ENCODE peak calls at places on chromosome 4, in eight cellular contexts. One of them, this sample, is unnamed.

GRCh38 chr4:146458594-146458993 is 63.1 kb downstream of the SLC10A7 start:
- DNase-seq in CD8-positive, alpha-beta T cell: no peak
- DNase-seq in neural crest cell: no peak
- DNase-seq in HFF-Myc: no peak
- DNase-seq in lower leg skin: no peak
- DNase-seq in MM.1S: peak; percentile 44
- DNase-seq in pancreas: no peak
- DNase-seq in ascending aorta: no peak
- DNase-seq in this sample: no peak

GRCh38 chr4:147509386-147509785 is 28.5 kb downstream of the EDNRA start:
- DNase-seq in CD8-positive, alpha-beta T cell: no peak
- DNase-seq in neural crest cell: no peak
- DNase-seq in HFF-Myc: no peak
- DNase-seq in lower leg skin: no peak
- DNase-seq in MM.1S: no peak
- DNase-seq in pancreas: no peak
- DNase-seq in ascending aorta: no peak
- DNase-seq in this sample: no peak

GRCh38 chr4:3348621-3349020 is 55.8 kb downstream of the RGS12 start:
- DNase-seq in CD8-positive, alpha-beta T cell: no peak
- DNase-seq in neural crest cell: no peak
- DNase-seq in HFF-Myc: no peak
- DNase-seq in lower leg skin: no peak
- DNase-seq in MM.1S: no peak
- DNase-seq in pancreas: no peak
- DNase-seq in ascending aorta: no peak
- DNase-seq in this sample: no peak

GRCh38 chr4:107721436-107722090 is 1.5 kb upstream of the PAPSS1 start:
- DNase-seq in CD8-positive, alpha-beta T cell: peak; percentile 40
- DNase-seq in neural crest cell: no peak
- DNase-seq in HFF-Myc: no peak
- DNase-seq in lower leg skin: no peak
- DNase-seq in MM.1S: peak; percentile 64
- DNase-seq in pancreas: no peak
- DNase-seq in ascending aorta: no peak
- DNase-seq in this sample: no peak

GRCh38 chr4:129218355-129218754 is 122.4 kb downstream of the C4orf33 start:
- DNase-seq in CD8-positive, alpha-beta T cell: no peak
- DNase-seq in neural crest cell: no peak
- DNase-seq in HFF-Myc: no peak
- DNase-seq in lower leg skin: no peak
- DNase-seq in MM.1S: no peak
- DNase-seq in pancreas: no peak
- DNase-seq in ascending aorta: no peak
- DNase-seq in this sample: no peak

GRCh38 chr4:147582386-147583077 is 34.7 kb upstream of the TMEM184C start:
- DNase-seq in CD8-positive, alpha-beta T cell: no peak
- DNase-seq in neural crest cell: no peak
- DNase-seq in HFF-Myc: no peak
- DNase-seq in lower leg skin: no peak
- DNase-seq in MM.1S: no peak
- DNase-seq in pancreas: no peak
- DNase-seq in ascending aorta: no peak
- DNase-seq in this sample: no peak

GRCh38 chr4:155974476-155974749 is 20.7 kb upstream of the CTSO start:
- DNase-seq in CD8-positive, alpha-beta T cell: no peak
- DNase-seq in neural crest cell: no peak
- DNase-seq in HFF-Myc: no peak
- DNase-seq in lower leg skin: no peak
- DNase-seq in MM.1S: peak; percentile 79
- DNase-seq in pancreas: no peak
- DNase-seq in ascending aorta: no peak
- DNase-seq in this sample: no peak

GRCh38 chr4:70761276-70761816 is 39.6 kb downstream of the RUFY3 start:
- DNase-seq in CD8-positive, alpha-beta T cell: no peak
- DNase-seq in neural crest cell: no peak
- DNase-seq in HFF-Myc: no peak
- DNase-seq in lower leg skin: no peak
- DNase-seq in MM.1S: no peak
- DNase-seq in pancreas: no peak
- DNase-seq in ascending aorta: no peak
- DNase-seq in this sample: peak; percentile 11

GRCh38 chr4:147853706-147854105 is 121.8 kb downstream of the ARHGAP10 start:
- DNase-seq in CD8-positive, alpha-beta T cell: no peak
- DNase-seq in neural crest cell: no peak
- DNase-seq in HFF-Myc: peak; percentile 72
- DNase-seq in lower leg skin: no peak
- DNase-seq in MM.1S: no peak
- DNase-seq in pancreas: no peak
- DNase-seq in ascending aorta: no peak
- DNase-seq in this sample: peak; percentile 72

GRCh38 chr4:128596115-128596514 is 213.4 kb upstream of the JADE1 start:
- DNase-seq in CD8-positive, alpha-beta T cell: no peak
- DNase-seq in neural crest cell: no peak
- DNase-seq in HFF-Myc: no peak
- DNase-seq in lower leg skin: no peak
- DNase-seq in MM.1S: no peak
- DNase-seq in pancreas: no peak
- DNase-seq in ascending aorta: no peak
- DNase-seq in this sample: no peak

GRCh38 chr4:5751073-5751917 is 40.3 kb downstream of the EVC start:
- DNase-seq in CD8-positive, alpha-beta T cell: no peak
- DNase-seq in neural crest cell: no peak
- DNase-seq in HFF-Myc: peak; percentile 31
- DNase-seq in lower leg skin: no peak
- DNase-seq in MM.1S: no peak
- DNase-seq in pancreas: no peak
- DNase-seq in ascending aorta: peak; percentile 58
- DNase-seq in this sample: peak; percentile 55

GRCh38 chr4:39754309-39754708 is 56.4 kb downstream of the UBE2K start:
- DNase-seq in CD8-positive, alpha-beta T cell: no peak
- DNase-seq in neural crest cell: no peak
- DNase-seq in HFF-Myc: no peak
- DNase-seq in lower leg skin: no peak
- DNase-seq in MM.1S: no peak
- DNase-seq in pancreas: no peak
- DNase-seq in ascending aorta: no peak
- DNase-seq in this sample: no peak

GRCh38 chr4:71025654-71026053 is 32.2 kb downstream of the DCK start:
- DNase-seq in CD8-positive, alpha-beta T cell: no peak
- DNase-seq in neural crest cell: no peak
- DNase-seq in HFF-Myc: no peak
- DNase-seq in lower leg skin: no peak
- DNase-seq in MM.1S: no peak
- DNase-seq in pancreas: no peak
- DNase-seq in ascending aorta: no peak
- DNase-seq in this sample: no peak

GRCh38 chr4:31106419-31106818 is 386.2 kb downstream of the PCDH7 start:
- DNase-seq in CD8-positive, alpha-beta T cell: no peak
- DNase-seq in neural crest cell: no peak
- DNase-seq in HFF-Myc: no peak
- DNase-seq in lower leg skin: no peak
- DNase-seq in MM.1S: no peak
- DNase-seq in pancreas: no peak
- DNase-seq in ascending aorta: no peak
- DNase-seq in this sample: no peak

GRCh38 chr4:56375458-56375857 is 11.8 kb downstream of the AASDH start:
- DNase-seq in CD8-positive, alpha-beta T cell: no peak
- DNase-seq in neural crest cell: no peak
- DNase-seq in HFF-Myc: no peak
- DNase-seq in lower leg skin: no peak
- DNase-seq in MM.1S: no peak
- DNase-seq in pancreas: no peak
- DNase-seq in ascending aorta: no peak
- DNase-seq in this sample: no peak

GRCh38 chr4:47349323-47349722 is 114.2 kb downstream of the COMMD8 start:
- DNase-seq in CD8-positive, alpha-beta T cell: no peak
- DNase-seq in neural crest cell: no peak
- DNase-seq in HFF-Myc: no peak
- DNase-seq in lower leg skin: no peak
- DNase-seq in MM.1S: no peak
- DNase-seq in pancreas: no peak
- DNase-seq in ascending aorta: no peak
- DNase-seq in this sample: peak; percentile 61

GRCh38 chr4:71713611-71714203 is 70.2 kb downstream of the GC start:
- DNase-seq in CD8-positive, alpha-beta T cell: no peak
- DNase-seq in neural crest cell: no peak
- DNase-seq in HFF-Myc: peak; percentile 15
- DNase-seq in lower leg skin: no peak
- DNase-seq in MM.1S: peak; percentile 52
- DNase-seq in pancreas: no peak
- DNase-seq in ascending aorta: no peak
- DNase-seq in this sample: peak; percentile 60

GRCh38 chr4:183987987-183988392 is 82.9 kb downstream of the STOX2 start:
- DNase-seq in CD8-positive, alpha-beta T cell: no peak
- DNase-seq in neural crest cell: peak; percentile 53
- DNase-seq in HFF-Myc: peak; percentile 31
- DNase-seq in lower leg skin: peak; percentile 71
- DNase-seq in MM.1S: no peak
- DNase-seq in pancreas: no peak
- DNase-seq in ascending aorta: peak; percentile 87
- DNase-seq in this sample: peak; percentile 70

GRCh38 chr4:37758226-37758625 is 68.3 kb upstream of the PGM2 start:
- DNase-seq in CD8-positive, alpha-beta T cell: no peak
- DNase-seq in neural crest cell: no peak
- DNase-seq in HFF-Myc: no peak
- DNase-seq in lower leg skin: peak; percentile 36
- DNase-seq in MM.1S: no peak
- DNase-seq in pancreas: no peak
- DNase-seq in ascending aorta: no peak
- DNase-seq in this sample: peak; percentile 18

GRCh38 chr4:147793973-147794690 is 62.2 kb downstream of the ARHGAP10 start:
- DNase-seq in CD8-positive, alpha-beta T cell: no peak
- DNase-seq in neural crest cell: no peak
- DNase-seq in HFF-Myc: no peak
- DNase-seq in lower leg skin: no peak
- DNase-seq in MM.1S: no peak
- DNase-seq in pancreas: no peak
- DNase-seq in ascending aorta: no peak
- DNase-seq in this sample: no peak

GRCh38 chr4:141020801-141021261 is 112.4 kb downstream of the RNF150 start:
- DNase-seq in CD8-positive, alpha-beta T cell: no peak
- DNase-seq in neural crest cell: no peak
- DNase-seq in HFF-Myc: no peak
- DNase-seq in lower leg skin: no peak
- DNase-seq in MM.1S: no peak
- DNase-seq in pancreas: no peak
- DNase-seq in ascending aorta: no peak
- DNase-seq in this sample: peak; percentile 54

DNA sequence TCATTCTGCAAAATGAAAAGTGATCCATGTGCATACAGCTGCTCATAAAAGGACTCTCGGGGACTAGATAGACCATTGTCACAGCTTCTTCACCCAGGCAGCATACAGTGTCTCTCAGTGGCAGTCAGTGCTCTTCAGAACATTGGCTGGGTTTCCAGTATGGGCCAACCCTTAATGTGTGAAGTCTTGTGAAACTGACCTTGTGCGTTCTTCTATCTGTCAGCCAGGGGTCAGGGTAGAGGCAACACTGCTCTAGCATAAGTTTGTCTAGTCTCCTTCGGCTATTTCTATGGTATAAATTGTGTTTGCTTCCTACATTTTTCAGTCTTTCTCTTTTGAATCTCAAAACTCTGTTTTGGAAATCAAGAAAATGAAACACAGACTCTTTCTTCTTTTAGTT is 37.0 kb upstream of the SMIM31 start:
- DNase-seq in CD8-positive, alpha-beta T cell: no peak
- DNase-seq in neural crest cell: no peak
- DNase-seq in HFF-Myc: no peak
- DNase-seq in lower leg skin: no peak
- DNase-seq in MM.1S: no peak
- DNase-seq in pancreas: no peak
- DNase-seq in ascending aorta: no peak
- DNase-seq in this sample: no peak
- TF ChIP-seq CTCF in CD8-positive, alpha-beta T cell: no peak
- TF ChIP-seq CTCF in neural crest cell: peak; percentile 29
- TF ChIP-seq CTCF in HFF-Myc: no peak
- TF ChIP-seq CTCF in lower leg skin: no peak
- TF ChIP-seq CTCF in MM.1S: peak; percentile 24
- TF ChIP-seq CTCF in pancreas: no peak
- TF ChIP-seq CTCF in ascending aorta: no peak
- TF ChIP-seq CTCF in this sample: no peak

DNA sequence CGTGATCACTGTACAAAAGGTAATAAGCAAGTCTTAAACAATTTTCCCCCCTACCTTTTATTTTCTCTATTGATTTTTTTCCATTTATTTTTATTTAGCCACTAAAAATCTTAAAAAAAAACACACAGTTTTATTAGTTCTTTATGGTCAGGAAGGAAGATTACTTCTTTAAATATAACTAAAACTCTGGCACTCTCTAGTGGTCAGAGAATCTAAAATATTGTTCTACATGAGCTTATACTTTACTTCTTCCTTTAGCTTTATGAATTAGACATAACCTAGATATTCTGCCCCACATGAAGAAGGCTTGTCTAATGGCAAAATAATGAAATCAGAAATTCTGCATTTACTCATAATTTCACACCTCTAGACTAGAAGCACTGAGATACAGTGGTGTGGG is 135.2 kb downstream of the PDE5A start:
- DNase-seq in CD8-positive, alpha-beta T cell: no peak
- DNase-seq in neural crest cell: no peak
- DNase-seq in HFF-Myc: no peak
- DNase-seq in lower leg skin: no peak
- DNase-seq in MM.1S: no peak
- DNase-seq in pancreas: no peak
- DNase-seq in ascending aorta: no peak
- DNase-seq in this sample: peak; percentile 39
- TF ChIP-seq CTCF in CD8-positive, alpha-beta T cell: no peak
- TF ChIP-seq CTCF in neural crest cell: peak; percentile 44
- TF ChIP-seq CTCF in HFF-Myc: no peak
- TF ChIP-seq CTCF in lower leg skin: no peak
- TF ChIP-seq CTCF in MM.1S: no peak
- TF ChIP-seq CTCF in pancreas: no peak
- TF ChIP-seq CTCF in ascending aorta: peak; percentile 15
- TF ChIP-seq CTCF in this sample: peak; percentile 69

GRCh38 chr4:174222266-174222872 is 61.1 kb downstream of the FBXO8 start:
- DNase-seq in CD8-positive, alpha-beta T cell: no peak
- DNase-seq in neural crest cell: no peak
- DNase-seq in HFF-Myc: peak; percentile 27
- DNase-seq in lower leg skin: no peak
- DNase-seq in MM.1S: peak; percentile 27
- DNase-seq in pancreas: no peak
- DNase-seq in ascending aorta: no peak
- DNase-seq in this sample: peak; percentile 18
- TF ChIP-seq CTCF in CD8-positive, alpha-beta T cell: peak; percentile 78
- TF ChIP-seq CTCF in neural crest cell: peak; percentile 70
- TF ChIP-seq CTCF in HFF-Myc: peak; percentile 61
- TF ChIP-seq CTCF in lower leg skin: no peak
- TF ChIP-seq CTCF in MM.1S: peak; percentile 61
- TF ChIP-seq CTCF in pancreas: peak; percentile 39
- TF ChIP-seq CTCF in ascending aorta: no peak
- TF ChIP-seq CTCF in this sample: peak; percentile 84

DNA sequence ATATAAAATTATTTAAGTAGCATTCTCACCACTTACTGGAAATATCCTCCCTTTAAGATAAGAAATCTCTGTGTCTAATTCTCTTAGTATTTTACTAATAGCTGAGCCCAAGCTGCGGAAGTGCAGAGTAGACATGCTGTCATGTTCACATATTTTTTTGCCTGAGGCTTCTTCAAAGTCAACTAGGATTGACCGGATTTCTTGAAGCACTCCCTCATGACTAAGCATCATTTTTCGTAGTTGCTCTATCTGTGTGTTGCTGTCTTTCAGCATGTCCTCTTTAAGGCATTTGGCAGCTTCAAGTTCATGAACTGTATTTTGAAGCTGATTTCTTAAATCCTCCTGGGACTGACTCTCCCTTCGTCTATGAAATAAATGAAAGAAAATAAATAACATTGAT is 36.9 kb downstream of the CCDC158 start:
- DNase-seq in CD8-positive, alpha-beta T cell: no peak
- DNase-seq in neural crest cell: no peak
- DNase-seq in HFF-Myc: no peak
- DNase-seq in lower leg skin: no peak
- DNase-seq in MM.1S: no peak
- DNase-seq in pancreas: no peak
- DNase-seq in ascending aorta: no peak
- DNase-seq in this sample: peak; percentile 8
- TF ChIP-seq CTCF in CD8-positive, alpha-beta T cell: no peak
- TF ChIP-seq CTCF in neural crest cell: no peak
- TF ChIP-seq CTCF in HFF-Myc: no peak
- TF ChIP-seq CTCF in lower leg skin: no peak
- TF ChIP-seq CTCF in MM.1S: no peak
- TF ChIP-seq CTCF in pancreas: no peak
- TF ChIP-seq CTCF in ascending aorta: no peak
- TF ChIP-seq CTCF in this sample: no peak